ENCODE peak calls at places on chromosome 4, in nine cellular contexts. D is cardiac muscle cell, H is pancreas, Y is OCI-LY7, E is ovary, B is body of pancreas, A is colonic mucosa, W is astrocyte, C is Peyer's patch. P is an unnamed sample.

GRCh38 chr4:900721-901120 is 31.4 kb downstream of the GAK start:
- DNase-seq in Y (no peak), D (no peak), A (no peak), C (no peak), E (no peak), H (no peak), B (no peak), W (no peak), P (no peak)

GRCh38 chr4:40672528-40673522 is 43.2 kb upstream of the RBM47 start:
- DNase-seq in D (peak), W (peak), C (no peak), E (no peak), B (no peak), H (no peak), A (no peak), Y (no peak), P (peak)

GRCh38 chr4:8083086-8083825 is 75.4 kb downstream of the ABLIM2 start:
- DNase-seq in A (no peak), H (no peak), W (no peak), B (no peak), D (no peak), Y (no peak), E (no peak), C (no peak), P (no peak)

GRCh38 chr4:186068581-186069402 is at the start of gene TLR3:
- DNase-seq in Y (peak), E (no peak), B (no peak), H (no peak), A (peak), C (no peak), D (peak), W (peak), P (peak)

GRCh38 chr4:2803624-2804448 is 11.0 kb downstream of the SH3BP2 start:
- DNase-seq in H (no peak), A (no peak), E (peak), C (no peak), W (no peak), D (no peak), Y (no peak), B (peak), P (no peak)

GRCh38 chr4:169229571-169230028 is 41.2 kb downstream of the SH3RF1 start:
- DNase-seq in E (no peak), W (peak), C (no peak), D (peak), B (no peak), Y (no peak), H (no peak), A (no peak), P (peak)

GRCh38 chr4:7431696-7432530 is 2.8 kb downstream of the PSAPL1 start:
- DNase-seq in E (peak), Y (no peak), A (no peak), B (no peak), W (no peak), D (no peak), C (no peak), H (no peak), P (peak)

GRCh38 chr4:40564815-40565505 is 64.7 kb downstream of the RBM47 start:
- DNase-seq in Y (peak), A (no peak), E (no peak), D (peak), W (no peak), C (no peak), B (no peak), H (no peak), P (no peak)

GRCh38 chr4:84298023-84298718 is 200.9 kb downstream of the NKX6-1 start:
- DNase-seq in C (no peak), W (no peak), Y (no peak), A (no peak), H (no peak), D (no peak), B (no peak), E (no peak), P (no peak)

GRCh38 chr4:41257257-41257900 is 651 bp downstream of the UCHL1 start:
- DNase-seq in E (peak), Y (peak), B (peak), A (peak), D (peak), W (peak), H (peak), C (no peak), P (peak)

GRCh38 chr4:7600247-7600646 is 165.5 kb upstream of the PSAPL1 start:
- DNase-seq in H (no peak), C (no peak), D (no peak), W (no peak), B (no peak), A (no peak), Y (no peak), E (no peak), P (no peak)

GRCh38 chr4:41656572-41657301 is 91.8 kb downstream of the PHOX2B start:
- DNase-seq in E (no peak), D (no peak), C (no peak), B (no peak), H (no peak), W (no peak), Y (no peak), A (no peak), P (no peak)

GRCh38 chr4:135434936-135435335 is 1233.3 kb upstream of the PABPC4L start:
- DNase-seq in C (no peak), E (no peak), A (no peak), D (no peak), H (no peak), Y (no peak), B (no peak), W (no peak), P (peak)

GRCh38 chr4:92522371-92522770 is 218.6 kb downstream of the GRID2 start:
- DNase-seq in E (no peak), Y (no peak), B (no peak), A (no peak), W (no peak), C (no peak), D (no peak), H (no peak), P (no peak)

GRCh38 chr4:113979157-113979972 is at the start of gene ARSJ:
- DNase-seq in E (peak), A (peak), D (peak), H (peak), B (peak), W (peak), Y (no peak), C (no peak), P (peak)

DNA sequence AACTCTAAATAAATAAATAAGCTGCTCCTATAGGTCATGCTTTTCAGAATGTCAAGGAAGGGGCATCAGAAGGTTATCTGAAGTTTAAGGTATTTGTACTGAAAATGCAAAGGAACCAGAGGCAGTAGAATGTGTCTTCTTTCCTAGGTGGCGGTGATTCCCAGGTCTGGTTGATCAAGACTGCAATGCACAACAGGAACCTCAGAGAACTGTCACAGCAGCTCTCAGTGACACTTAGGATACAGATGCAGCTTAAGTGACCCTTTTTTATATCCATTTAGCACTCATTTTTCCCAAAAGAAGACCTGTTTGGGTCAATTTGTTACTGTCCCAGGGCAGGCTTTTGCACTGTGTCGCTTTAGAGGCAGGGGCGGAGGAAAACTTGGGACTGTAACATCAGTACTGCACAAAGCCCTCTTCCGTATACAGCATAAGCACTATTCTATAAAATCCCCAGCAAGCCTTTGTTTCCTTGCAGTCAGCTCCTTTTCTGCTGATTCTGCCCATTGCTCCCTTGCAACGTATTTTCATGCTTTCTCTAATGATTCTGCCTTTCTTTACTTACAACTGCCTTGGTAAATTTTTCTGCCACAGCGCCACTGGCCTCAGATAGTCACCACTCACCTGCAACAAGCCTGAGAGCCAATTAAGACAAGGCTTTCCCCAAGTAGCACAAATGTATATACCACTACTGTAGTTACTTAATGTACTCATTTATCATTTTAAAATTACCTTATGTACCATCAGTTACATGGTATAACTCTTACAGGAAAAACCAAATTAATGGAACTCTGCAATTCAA is 1.5 kb upstream of the MND1 start:
- DNase-seq in Y (peak), H (no peak), B (no peak), D (no peak), A (no peak), E (no peak), W (no peak), C (no peak), P (no peak)
- H3K27ac ChIP-seq in Y (peak), H (no peak), B (no peak), D (no peak), A (no peak), E (no peak), W (no peak), C (no peak), P (no peak)

GRCh38 chr4:37826282-37827029 is at the start of gene PGM2:
- DNase-seq in C (peak), E (peak), D (peak), H (peak), B (peak), A (peak), Y (peak), W (peak), P (peak)
- TF ChIP-seq CTCF in C (no peak), E (peak), D (no peak), H (no peak), B (no peak), A (no peak), Y (peak), W (no peak), P (no peak)

GRCh38 chr4:124061413-124061812 is 651.1 kb downstream of the ANKRD50 start:
- DNase-seq in H (no peak), W (peak), C (no peak), Y (no peak), D (peak), A (no peak), B (no peak), E (no peak), P (no peak)
- H3K27ac ChIP-seq in H (no peak), W (no peak), C (peak), Y (no peak), D (no peak), A (no peak), B (no peak), E (no peak), P (no peak)

GRCh38 chr4:25376754-25377571 is at the start of gene ANAPC4:
- DNase-seq in D (peak), H (peak), C (peak), B (peak), E (peak), A (peak), W (peak), Y (peak), P (peak)
- TF ChIP-seq CTCF in D (no peak), H (no peak), C (peak), B (no peak), E (peak), A (no peak), W (no peak), Y (no peak), P (no peak)

DNA sequence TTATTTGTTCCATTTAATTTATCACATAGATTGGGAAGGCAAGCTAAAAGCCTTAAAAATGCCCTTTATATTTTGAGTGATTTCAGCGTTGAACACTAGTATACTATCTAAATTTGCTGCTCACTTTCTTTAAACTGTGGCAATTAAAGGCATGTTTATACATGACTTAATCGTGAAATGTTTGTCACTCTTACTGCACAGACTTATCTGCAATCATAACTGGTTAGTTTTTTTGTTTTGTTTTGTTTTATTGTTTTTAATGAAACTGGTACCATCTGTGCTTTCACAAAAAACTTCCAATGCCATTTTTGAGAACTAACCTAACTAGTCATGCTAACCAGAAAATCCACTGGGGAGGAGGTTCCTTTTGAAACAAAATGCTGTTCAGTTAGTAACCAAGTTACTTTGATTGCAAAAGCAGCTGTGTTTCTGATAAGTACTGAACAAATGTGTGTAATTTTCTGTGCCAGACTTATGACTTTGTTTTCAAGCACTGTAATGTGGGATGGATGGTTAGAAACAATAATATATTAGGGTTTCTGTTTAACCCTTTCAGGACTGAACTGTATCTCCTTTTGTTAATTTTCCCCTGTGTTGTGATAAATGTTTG is 56.1 kb downstream of the CCKAR start:
- DNase-seq in W (peak), B (no peak), Y (no peak), A (no peak), C (no peak), H (no peak), D (peak), E (no peak), P (no peak)
- H3K27ac ChIP-seq in W (no peak), B (peak), Y (no peak), A (no peak), C (no peak), H (no peak), D (no peak), E (no peak), P (no peak)

GRCh38 chr4:148469938-148470337 is 27.7 kb upstream of the NR3C2 start:
- DNase-seq in C (no peak), D (no peak), B (no peak), Y (no peak), A (no peak), W (no peak), H (no peak), E (no peak), P (no peak)
- TF ChIP-seq CTCF in C (peak), D (no peak), B (no peak), Y (no peak), A (no peak), W (no peak), H (no peak), E (no peak), P (no peak)

GRCh38 chr4:156798438-156798837 is 173.2 kb downstream of the PDGFC start:
- DNase-seq in B (no peak), W (no peak), C (no peak), D (no peak), H (no peak), A (no peak), Y (no peak), E (no peak), P (peak)
- H3K27ac ChIP-seq in B (no peak), W (no peak), C (no peak), D (no peak), H (no peak), A (no peak), Y (no peak), E (no peak), P (peak)

GRCh38 chr4:180150818-180151217 is 2092.4 kb upstream of the TENM3 start:
- DNase-seq in A (no peak), C (no peak), D (no peak), Y (peak), E (no peak), W (no peak), H (no peak), B (no peak), P (no peak)
- TF ChIP-seq CTCF in A (no peak), C (peak), D (no peak), Y (peak), E (no peak), W (peak), H (no peak), B (peak), P (peak)

DNA sequence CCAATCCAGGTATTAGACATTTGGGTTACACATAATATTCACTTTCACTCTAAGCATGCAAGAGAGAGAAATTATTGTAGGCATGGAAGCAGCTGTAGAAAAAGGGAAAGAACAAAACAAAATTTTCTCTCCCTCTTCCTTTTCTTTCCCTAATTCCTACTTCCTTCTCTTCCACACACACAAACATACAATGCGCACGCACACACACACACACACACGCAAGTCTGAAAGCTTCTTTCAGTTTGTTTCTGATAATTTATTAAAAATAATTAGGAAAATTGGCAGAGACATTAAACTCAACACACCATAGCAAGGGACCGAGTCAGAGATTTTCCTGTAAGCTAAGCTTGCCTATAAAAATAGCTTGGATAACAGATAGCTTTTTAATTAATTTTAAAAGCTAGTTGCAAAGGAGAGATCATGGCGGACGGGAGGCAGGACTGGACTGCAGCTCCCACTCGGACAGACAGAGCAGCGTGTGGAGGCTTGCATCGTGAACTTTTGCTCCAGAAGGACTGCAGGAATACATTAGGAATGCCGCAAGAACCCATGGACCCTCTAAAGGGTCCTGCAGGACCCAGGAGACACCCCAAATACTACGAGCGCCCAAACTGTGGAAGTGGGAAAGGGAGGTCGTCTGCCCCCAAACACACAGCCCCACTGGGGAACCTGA is 92.6 kb upstream of the MAPK10 start:
- DNase-seq in B (no peak), H (no peak), A (no peak), E (no peak), C (no peak), Y (no peak), D (peak), W (no peak), P (no peak)
- H3K27ac ChIP-seq in B (no peak), H (peak), A (peak), E (peak), C (peak), Y (no peak), D (no peak), W (no peak), P (no peak)

GRCh38 chr4:153647975-153648374 is 36.1 kb upstream of the TLR2 start:
- DNase-seq in A (no peak), Y (no peak), D (no peak), W (no peak), H (no peak), E (no peak), B (no peak), C (no peak), P (no peak)

GRCh38 chr4:153643406-153644016 is 40.6 kb upstream of the TLR2 start:
- DNase-seq in B (no peak), C (no peak), W (peak), Y (peak), E (no peak), A (no peak), D (peak), H (no peak), P (peak)

GRCh38 chr4:153649572-153649991 is 34.5 kb upstream of the TLR2 start:
- DNase-seq in C (no peak), Y (peak), B (no peak), D (no peak), H (no peak), E (no peak), A (no peak), W (peak), P (no peak)

GRCh38 chr4:153641532-153641931 is 42.5 kb upstream of the TLR2 start:
- DNase-seq in E (no peak), A (no peak), H (no peak), B (no peak), C (no peak), D (no peak), Y (no peak), W (no peak), P (no peak)

DNA sequence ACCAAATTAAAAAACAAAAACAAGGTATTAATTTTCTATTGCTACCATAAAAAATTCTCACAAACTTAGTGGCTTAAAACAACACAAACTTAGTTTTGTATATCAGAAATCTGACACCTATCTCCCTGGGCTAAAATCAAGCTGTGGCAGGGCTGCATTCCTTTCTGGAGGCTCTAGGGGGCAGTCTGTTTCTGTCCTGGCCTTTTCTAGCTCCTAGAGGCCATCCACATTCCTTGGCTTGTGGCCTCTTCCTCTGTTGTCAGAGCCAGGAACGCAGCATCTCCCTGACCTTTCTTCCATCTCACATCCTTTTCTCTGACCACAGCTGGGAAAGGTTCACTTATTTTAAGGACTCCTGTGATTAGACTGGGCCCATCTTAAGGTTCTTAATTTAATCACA is 38.9 kb upstream of the TLR2 start:
- DNase-seq in H (no peak), E (no peak), C (no peak), Y (no peak), D (no peak), W (no peak), A (no peak), B (no peak), P (no peak)
- TF ChIP-seq CTCF in H (no peak), E (no peak), C (no peak), Y (peak), D (peak), W (peak), A (peak), B (no peak), P (no peak)